ENCODE peak calls at places on chromosome X, in eight cellular contexts. F is cardiac muscle cell, H is uterus, Y is endodermal cell, J is ovary, T is H9, L is IMR-90, R is DND-41. D is an unnamed sample. For H3K9me3, the result is how much of the 10 kb centered on the place peaks cover.

GRCh38 chrX:29308726-29309125 is 721.5 kb downstream of the IL1RAPL1 start:
- DNase-seq in J (no peak), H (no peak), R (no peak), F (no peak), L (no peak), Y (no peak), T (peak), D (no peak)

GRCh38 chrX:65668362-65669310 is 1.2 kb downstream of the MSN start:
- DNase-seq in F (peak), L (peak), H (peak), Y (peak), J (peak), R (peak), T (peak), D (peak)

GRCh38 chrX:86148594-86148993 is 343 bp downstream of the DACH2 start:
- DNase-seq in J (no peak), R (no peak), L (no peak), F (no peak), Y (no peak), H (no peak), T (peak), D (no peak)

GRCh38 chrX:114611018-114611619 is 27.2 kb downstream of the HTR2C start:
- DNase-seq in H (no peak), J (no peak), Y (peak), L (peak), R (peak), T (no peak), F (peak), D (peak)

GRCh38 chrX:151830911-151831310 is 81.8 kb upstream of the MAGEA4 start:
- DNase-seq in F (no peak), J (no peak), T (no peak), Y (no peak), H (no peak), L (no peak), R (no peak), D (no peak)

GRCh38 chrX:40883021-40883619 is 147.8 kb upstream of the MED14 start:
- DNase-seq in L (no peak), F (no peak), J (no peak), R (no peak), H (no peak), T (no peak), Y (no peak), D (peak)

GRCh38 chrX:75603833-75604232 is 81.0 kb upstream of the ZDHHC15 start:
- DNase-seq in T (no peak), F (peak), L (peak), R (no peak), J (no peak), Y (no peak), H (no peak), D (peak)

GRCh38 chrX:150465856-150466775 is 102.3 kb upstream of the MTM1 start:
- DNase-seq in J (peak), L (no peak), H (no peak), Y (no peak), F (no peak), R (no peak), T (no peak), D (no peak)

GRCh38 chrX:41692162-41692749 is 3.5 kb downstream of the GPR34 start:
- DNase-seq in J (no peak), F (no peak), Y (no peak), H (no peak), R (no peak), T (no peak), L (peak), D (no peak)

GRCh38 chrX:140507982-140508305 is 3.1 kb upstream of the SOX3 start:
- DNase-seq in J (no peak), L (no peak), Y (peak), R (no peak), T (peak), H (no peak), F (peak), D (no peak)
- H3K9me3 ChIP-seq in J (under half), L (under half), Y (under half), R (under half), T (under half), H (under half), F (under half), D (under half)

DNA sequence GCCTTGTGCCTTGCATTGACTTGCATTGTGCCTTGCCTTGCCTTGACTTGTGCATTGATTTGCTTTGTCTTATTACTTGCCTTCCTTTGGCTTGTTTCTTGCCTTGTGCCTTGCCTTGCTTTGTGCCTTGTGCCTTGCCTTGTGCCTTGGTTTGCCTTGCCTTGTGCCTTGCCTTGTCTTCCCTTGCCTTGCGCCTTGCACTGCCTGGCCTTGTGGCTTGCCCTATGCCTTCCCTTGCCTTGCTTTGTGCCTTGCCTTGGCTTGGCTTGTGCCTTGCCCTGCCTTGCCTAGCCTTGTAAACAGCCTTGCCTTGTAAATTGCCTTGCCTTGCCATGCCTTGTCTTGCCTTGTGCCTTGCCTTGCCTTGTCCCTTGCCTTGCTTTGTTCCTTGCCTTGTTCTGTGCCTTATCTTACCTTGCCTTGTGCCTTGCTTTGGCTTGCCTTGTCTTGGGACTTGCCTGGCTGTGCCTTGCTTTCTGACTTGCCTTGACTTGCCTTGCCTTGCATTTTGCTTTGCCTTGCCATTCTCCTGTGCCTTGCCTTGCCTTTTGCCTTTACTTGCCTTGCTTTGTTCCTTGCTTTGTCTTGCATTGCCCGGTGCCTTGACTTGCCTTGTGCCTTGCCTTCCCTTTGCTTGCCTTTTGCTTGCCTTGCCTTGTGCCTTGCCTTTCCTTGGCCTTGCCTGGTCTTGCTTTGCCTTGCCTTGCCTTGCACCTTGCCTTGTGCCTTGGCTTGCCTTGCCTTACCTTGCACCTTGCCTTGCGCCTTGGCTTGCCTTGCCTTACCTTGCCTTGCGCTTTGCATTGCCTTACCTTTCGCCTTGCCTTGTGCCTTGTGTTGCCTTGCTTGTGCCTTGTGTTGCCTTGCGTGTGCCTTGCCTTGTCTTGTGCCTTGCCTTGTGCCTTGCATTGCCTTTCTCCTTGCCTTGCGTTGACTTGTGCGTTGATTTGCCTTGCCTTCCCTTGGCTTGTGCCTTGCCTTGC is 97.5 kb downstream of the TAB3 start:
- DNase-seq in R (no peak), J (no peak), F (no peak), H (no peak), Y (peak), L (no peak), T (no peak), D (no peak)
- H3K9me3 ChIP-seq in R (under half), J (under half), F (under half), H (under half), Y (under half), L (under half), T (under half), D (under half)

GRCh38 chrX:144722307-144722706 is 525.0 kb upstream of the SPANXN1 start:
- DNase-seq in Y (peak), L (no peak), T (peak), H (no peak), R (no peak), F (no peak), J (no peak), D (no peak)
- H3K9me3 ChIP-seq in Y (under half), L (under half), T (under half), H (under half), R (under half), F (under half), J (under half), D (under half)

GRCh38 chrX:83019258-83019657 is 488.8 kb upstream of the POU3F4 start:
- DNase-seq in L (no peak), R (no peak), J (no peak), Y (no peak), T (no peak), F (no peak), H (no peak), D (no peak)

DNA sequence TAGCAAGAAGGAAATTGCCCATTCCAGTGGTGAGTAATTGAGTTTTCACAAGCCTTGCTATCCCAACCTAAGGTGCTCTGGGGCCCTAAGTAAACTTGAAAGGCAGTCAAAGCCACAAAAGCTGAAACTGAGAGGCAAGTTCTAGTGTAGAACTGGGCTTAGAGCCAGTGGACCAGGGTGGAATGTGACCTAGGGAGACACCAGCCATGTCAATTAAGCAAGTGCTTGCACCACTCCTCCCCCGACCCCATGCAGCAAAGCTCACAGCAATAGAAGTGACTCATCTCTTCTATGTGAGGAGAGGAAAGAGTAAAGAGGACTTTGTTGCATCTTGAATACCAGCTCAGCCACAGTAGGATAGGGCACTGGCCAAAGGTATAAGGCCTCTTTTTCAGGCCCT is 486.1 kb upstream of the POU3F4 start:
- DNase-seq in F (no peak), T (no peak), L (no peak), H (no peak), Y (peak), J (no peak), R (no peak), D (no peak)
- H3K9me3 ChIP-seq in F (under half), T (under half), L (under half), H (under half), Y (under half), J (under half), R (under half), D (under half)

DNA sequence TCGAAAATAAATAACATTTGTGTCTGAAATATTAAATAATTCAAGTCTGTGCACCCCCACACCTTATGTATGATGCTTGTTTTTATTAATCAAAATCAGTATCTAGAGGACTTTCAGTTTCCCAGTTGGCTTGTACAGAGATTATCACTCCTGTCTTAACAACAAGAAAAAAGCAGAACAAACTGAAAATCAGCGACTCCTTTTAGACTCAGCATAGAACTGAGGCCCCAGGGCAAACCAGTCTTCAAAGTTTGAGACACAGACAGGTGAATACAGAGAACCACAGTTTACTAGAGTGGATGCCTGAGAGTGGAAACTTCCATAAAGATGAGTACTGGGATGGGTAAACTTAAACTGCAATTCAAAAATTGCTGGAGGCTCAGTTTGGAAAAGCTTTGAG is 142.8 kb upstream of the KLF8 start:
- DNase-seq in F (no peak), R (no peak), L (no peak), J (no peak), H (no peak), Y (no peak), T (no peak), D (no peak)
- H3K9me3 ChIP-seq in F (under half), R (under half), L (under half), J (under half), H (under half), Y (under half), T (under half), D (under half)

DNA sequence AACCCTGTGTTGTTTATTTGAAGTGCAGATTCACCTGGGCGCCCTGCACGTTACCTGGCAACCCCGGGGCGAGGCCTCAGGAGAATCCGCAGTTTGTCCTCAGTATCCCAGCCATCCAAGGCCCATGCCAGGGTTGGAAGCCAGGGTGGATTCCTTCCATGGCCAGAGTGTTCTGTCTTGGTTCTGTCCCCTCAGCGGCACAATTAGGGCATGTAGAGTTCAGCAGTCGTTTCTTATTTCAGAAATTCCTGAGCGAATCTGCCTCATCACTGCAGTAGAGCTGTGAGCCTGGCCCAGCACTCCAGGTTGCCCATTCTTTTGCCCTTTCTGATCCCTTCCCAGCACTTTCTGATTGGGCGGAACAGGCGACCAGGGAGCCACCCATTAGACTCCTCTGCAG is 29.9 kb upstream of the CLCN4 start:
- DNase-seq in F (no peak), R (no peak), J (no peak), H (no peak), L (no peak), T (no peak), Y (no peak), D (no peak)
- H3K9me3 ChIP-seq in F (under half), R (under half), J (under half), H (under half), L (under half), T (under half), Y (under half), D (under half)

GRCh38 chrX:1051421-1051820 is 161.0 kb downstream of the CRLF2 start:
- DNase-seq in T (no peak), Y (no peak), R (no peak), J (no peak), F (no peak), L (no peak), H (no peak), D (no peak)
- H3K9me3 ChIP-seq in T (under half), Y (under half), R (under half), J (under half), F (under half), L (under half), H (under half), D (under half)

GRCh38 chrX:118498351-118498750 is 2.7 kb downstream of the DOCK11 start:
- DNase-seq in F (no peak), T (no peak), L (no peak), H (no peak), Y (no peak), J (no peak), R (no peak), D (no peak)

GRCh38 chrX:118496763-118497079 is 1.1 kb downstream of the DOCK11 start:
- DNase-seq in F (no peak), Y (peak), L (no peak), H (no peak), T (no peak), J (no peak), R (no peak), D (no peak)

GRCh38 chrX:118497180-118497814 is 1.7 kb downstream of the DOCK11 start:
- DNase-seq in F (no peak), J (no peak), L (no peak), T (no peak), H (no peak), Y (no peak), R (no peak), D (no peak)

GRCh38 chrX:118498755-118499154 is 3.1 kb downstream of the DOCK11 start:
- DNase-seq in H (no peak), J (no peak), R (no peak), L (no peak), Y (no peak), T (no peak), F (no peak), D (no peak)

GRCh38 chrX:118499295-118499694 is 3.7 kb downstream of the DOCK11 start:
- DNase-seq in L (no peak), Y (peak), F (peak), T (peak), R (no peak), H (no peak), J (no peak), D (no peak)
- H3K9me3 ChIP-seq in L (under half), Y (under half), F (under half), T (under half), R (under half), H (under half), J (under half), D (under half)

DNA sequence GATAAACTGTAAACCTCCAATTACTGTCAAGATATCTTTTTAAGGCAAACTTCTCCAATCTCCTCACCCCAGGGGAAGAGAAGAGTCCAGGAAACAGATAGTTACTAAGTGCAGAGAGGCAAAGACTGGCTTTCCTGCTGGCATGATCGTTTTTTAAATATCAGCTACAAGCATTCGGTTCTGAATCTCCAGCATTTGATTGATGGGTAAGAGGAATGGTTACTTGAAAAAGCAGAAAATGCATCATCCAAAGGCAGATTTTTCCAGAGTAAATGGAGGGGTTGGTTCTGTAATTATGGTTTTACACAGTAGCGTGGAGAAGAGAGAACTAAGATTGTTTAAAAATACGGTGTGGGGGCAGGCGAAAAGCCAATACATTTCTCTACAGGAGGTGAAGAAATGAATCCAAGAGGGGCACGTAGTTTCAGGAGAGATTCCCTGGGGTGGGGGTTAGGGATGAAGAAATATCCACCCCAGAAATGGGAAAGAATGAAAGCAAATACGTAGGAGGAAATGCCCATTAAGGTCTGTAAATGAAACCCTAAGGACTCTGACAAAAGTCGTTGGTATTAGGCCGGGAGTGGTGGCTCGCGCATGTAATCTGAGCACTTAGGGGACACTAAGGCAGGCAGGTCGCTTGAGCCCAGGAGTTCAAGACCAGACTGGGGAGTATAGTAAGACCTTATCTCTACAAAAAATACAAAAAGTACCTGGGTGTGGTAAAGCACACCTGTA is 248.3 kb downstream of the DHRSX start:
- DNase-seq in T (no peak), R (no peak), H (no peak), Y (no peak), J (no peak), F (no peak), L (no peak), D (no peak)
- H3K9me3 ChIP-seq in T (under half), R (under half), H (under half), Y (under half), J (under half), F (under half), L (under half), D (under half)

GRCh38 chrX:154366666-154367055 is 7.8 kb downstream of the FLNA start:
- DNase-seq in L (no peak), J (no peak), T (no peak), F (no peak), Y (no peak), R (no peak), H (no peak), D (no peak)
- H3K9me3 ChIP-seq in L (under half), J (under half), T (under half), F (under half), Y (under half), R (under half), H (under half), D (under half)

D was measured in SJSA1.